ENCODE peak calls at places on chromosome 16, in nine cellular contexts. T is endodermal cell, Y is H9, W is cardiac fibroblast, F is Calu3, P is BE2C, L is left ventricle myocardium inferior, B is gastrocnemius medialis, R is left lung. U is an unnamed sample.

GRCh38 chr16:65121870-65122723 is at the start of gene CDH11:
- DNase-seq in T (peak), Y (peak), W (peak), F (no peak), P (peak), L (peak), B (no peak), R (peak), U (peak)

GRCh38 chr16:70253291-70254094 is 1.8 kb upstream of the EXOSC6 start:
- DNase-seq in T (peak), Y (peak), W (peak), F (peak), P (peak), L (no peak), B (no peak), R (no peak), U (peak)

GRCh38 chr16:13875614-13876284 is 44.2 kb upstream of the ERCC4 start:
- DNase-seq in T (no peak), Y (no peak), W (no peak), F (no peak), P (no peak), L (no peak), B (no peak), R (no peak), U (no peak)

GRCh38 chr16:4385066-4385788 is 13.6 kb downstream of the VASN start:
- DNase-seq in T (peak), Y (no peak), W (no peak), F (no peak), P (peak), L (no peak), B (no peak), R (no peak), U (no peak)

GRCh38 chr16:9050102-9050830 is 41.2 kb upstream of the HAPSTR1 start:
- DNase-seq in T (peak), Y (peak), W (peak), F (peak), P (peak), L (no peak), B (no peak), R (no peak), U (peak)

GRCh38 chr16:8869212-8869987 is 594 bp upstream of the CARHSP1 start:
- DNase-seq in T (peak), Y (peak), W (no peak), F (no peak), P (peak), L (no peak), B (no peak), R (no peak), U (no peak)

GRCh38 chr16:1583180-1583579 is 28.7 kb downstream of the IFT140 start:
- DNase-seq in T (no peak), Y (no peak), W (no peak), F (no peak), P (no peak), L (no peak), B (no peak), R (no peak), U (no peak)

GRCh38 chr16:84054271-84054670 is 11.7 kb upstream of the SLC38A8 start:
- DNase-seq in T (no peak), Y (no peak), W (no peak), F (no peak), P (no peak), L (no peak), B (no peak), R (peak), U (no peak)

GRCh38 chr16:70568601-70569217 is 45.1 kb downstream of the SF3B3 start:
- DNase-seq in T (no peak), Y (no peak), W (no peak), F (peak), P (no peak), L (no peak), B (no peak), R (no peak), U (no peak)

GRCh38 chr16:59886021-59886420 is 1151.9 kb upstream of the GOT2 start:
- DNase-seq in T (no peak), Y (no peak), W (peak), F (peak), P (no peak), L (peak), B (peak), R (no peak), U (no peak)

GRCh38 chr16:47727131-47727530 is 266.0 kb downstream of the PHKB start:
- DNase-seq in T (no peak), Y (no peak), W (no peak), F (no peak), P (no peak), L (no peak), B (no peak), R (no peak), U (no peak)

GRCh38 chr16:4391635-4392381 is 20.2 kb downstream of the VASN start:
- DNase-seq in T (peak), Y (peak), W (no peak), F (no peak), P (peak), L (no peak), B (no peak), R (no peak), U (no peak)

GRCh38 chr16:15919331-15919730 is 30.1 kb upstream of the ABCC1 start:
- DNase-seq in T (no peak), Y (no peak), W (no peak), F (no peak), P (no peak), L (no peak), B (no peak), R (peak), U (no peak)

GRCh38 chr16:60776311-60776710 is 1259.9 kb downstream of the CDH8 start:
- DNase-seq in T (no peak), Y (no peak), W (no peak), F (no peak), P (no peak), L (no peak), B (no peak), R (no peak), U (no peak)

GRCh38 chr16:47018223-47018891 is 44.9 kb upstream of the DNAJA2 start:
- DNase-seq in T (peak), Y (peak), W (peak), F (peak), P (peak), L (no peak), B (no peak), R (no peak), U (peak)

GRCh38 chr16:16062023-16062932 is 112.9 kb downstream of the ABCC1 start:
- DNase-seq in T (peak), Y (no peak), W (peak), F (no peak), P (no peak), L (peak), B (peak), R (no peak), U (no peak)

GRCh38 chr16:53726625-53727024 is 22.7 kb downstream of the FTO start:
- DNase-seq in T (no peak), Y (no peak), W (no peak), F (no peak), P (peak), L (no peak), B (no peak), R (no peak), U (no peak)

GRCh38 chr16:5206331-5206990 is 108.9 kb upstream of the EEF2KMT start:
- DNase-seq in T (no peak), Y (no peak), W (no peak), F (no peak), P (no peak), L (no peak), B (no peak), R (no peak), U (no peak)

GRCh38 chr16:68284847-68285246 is 20.5 kb downstream of the SLC7A6 start:
- DNase-seq in T (no peak), Y (no peak), W (no peak), F (no peak), P (no peak), L (no peak), B (no peak), R (no peak), U (no peak)

GRCh38 chr16:70573451-70574121 is 50.0 kb downstream of the SF3B3 start:
- DNase-seq in T (no peak), Y (no peak), W (peak), F (no peak), P (no peak), L (peak), B (peak), R (no peak), U (no peak)

GRCh38 chr16:68267612-68268405 is 3.5 kb downstream of the SLC7A6 start:
- DNase-seq in T (peak), Y (peak), W (no peak), F (no peak), P (no peak), L (no peak), B (no peak), R (no peak), U (no peak)

GRCh38 chr16:49490321-49490705 is 116.7 kb downstream of the C16orf78 start:
- DNase-seq in T (no peak), Y (no peak), W (no peak), F (no peak), P (no peak), L (no peak), B (no peak), R (no peak), U (no peak)

GRCh38 chr16:16933861-16934260 is 536.9 kb downstream of the XYLT1 start:
- DNase-seq in T (peak), Y (peak), W (no peak), F (no peak), P (no peak), L (no peak), B (no peak), R (no peak), U (no peak)

GRCh38 chr16:52631711-52632110 is 84.8 kb upstream of the TOX3 start:
- DNase-seq in T (no peak), Y (no peak), W (no peak), F (no peak), P (no peak), L (no peak), B (no peak), R (no peak), U (no peak)

GRCh38 chr16:35180970-35181369 is 1721.6 kb downstream of the TP53TG3F start:
- DNase-seq in T (no peak), Y (no peak), W (no peak), F (no peak), P (no peak), L (no peak), B (no peak), R (no peak), U (no peak)

GRCh38 chr16:51884773-51885172 is 662.2 kb downstream of the TOX3 start:
- DNase-seq in T (no peak), Y (no peak), W (no peak), F (no peak), P (no peak), L (no peak), B (no peak), R (no peak), U (no peak)

GRCh38 chr16:86575754-86576557 is 2.4 kb upstream of the FOXL1 start:
- DNase-seq in T (peak), Y (peak), W (peak), F (peak), P (peak), L (peak), B (peak), R (peak), U (peak)
- TF ChIP-seq CTCF in T (peak), Y (peak), W (peak), F (peak), P (peak), L (peak), B (peak), R (peak), U (peak)

GRCh38 chr16:66275795-66276428 is 90.6 kb upstream of the CDH5 start:
- DNase-seq in T (peak), Y (peak), W (peak), F (peak), P (peak), L (no peak), B (no peak), R (no peak), U (peak)
- TF ChIP-seq CTCF in T (peak), Y (peak), W (peak), F (peak), P (peak), L (peak), B (peak), R (peak), U (peak)

DNA sequence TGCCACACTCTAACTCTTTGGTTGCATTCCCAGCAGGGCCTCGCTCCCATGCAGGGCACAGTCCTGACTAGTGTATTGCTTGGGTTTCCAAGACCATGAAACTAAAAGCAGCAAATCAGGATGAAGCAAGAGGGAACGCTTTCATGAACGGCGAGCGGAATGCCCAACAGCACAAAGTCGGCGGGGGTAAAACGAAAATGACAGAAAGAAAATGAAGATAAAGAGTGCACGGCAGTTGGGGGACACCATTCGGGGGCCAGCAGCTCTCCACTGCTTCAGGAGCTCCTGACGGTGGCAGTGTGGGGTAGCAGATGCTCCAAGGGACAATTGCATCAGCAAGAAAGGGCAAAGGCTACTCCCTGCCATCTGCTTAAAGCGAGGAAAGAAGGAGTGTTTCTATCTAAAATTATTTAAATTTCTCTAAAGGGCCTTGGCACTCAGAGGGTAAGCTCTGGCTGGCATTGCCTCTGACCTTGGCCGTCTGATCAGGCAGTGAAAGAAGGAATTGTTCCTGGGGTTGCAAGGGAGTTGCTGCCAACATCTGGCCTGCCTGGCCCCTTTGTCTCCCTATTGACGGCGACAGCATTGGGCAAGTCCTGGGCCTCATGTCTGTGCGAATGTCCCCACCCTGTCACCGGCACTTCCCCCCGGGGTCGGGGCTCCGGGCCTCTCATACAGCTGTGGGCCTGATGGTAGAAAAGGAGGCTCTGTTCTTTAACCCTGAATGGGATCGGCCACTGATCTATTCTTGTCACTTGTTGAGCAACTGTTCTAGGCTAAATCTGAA is 138.2 kb downstream of the CMIP start:
- DNase-seq in T (peak), Y (no peak), W (peak), F (no peak), P (no peak), L (no peak), B (no peak), R (no peak), U (no peak)
- TF ChIP-seq CTCF in T (peak), Y (peak), W (no peak), F (no peak), P (no peak), L (peak), B (no peak), R (no peak), U (no peak)

GRCh38 chr16:7025616-7026190 is 306.9 kb upstream of the RBFOX1 start:
- DNase-seq in T (peak), Y (peak), W (no peak), F (peak), P (peak), L (peak), B (peak), R (peak), U (peak)
- TF ChIP-seq CTCF in T (peak), Y (peak), W (peak), F (peak), P (peak), L (peak), B (peak), R (peak), U (peak)

DNA sequence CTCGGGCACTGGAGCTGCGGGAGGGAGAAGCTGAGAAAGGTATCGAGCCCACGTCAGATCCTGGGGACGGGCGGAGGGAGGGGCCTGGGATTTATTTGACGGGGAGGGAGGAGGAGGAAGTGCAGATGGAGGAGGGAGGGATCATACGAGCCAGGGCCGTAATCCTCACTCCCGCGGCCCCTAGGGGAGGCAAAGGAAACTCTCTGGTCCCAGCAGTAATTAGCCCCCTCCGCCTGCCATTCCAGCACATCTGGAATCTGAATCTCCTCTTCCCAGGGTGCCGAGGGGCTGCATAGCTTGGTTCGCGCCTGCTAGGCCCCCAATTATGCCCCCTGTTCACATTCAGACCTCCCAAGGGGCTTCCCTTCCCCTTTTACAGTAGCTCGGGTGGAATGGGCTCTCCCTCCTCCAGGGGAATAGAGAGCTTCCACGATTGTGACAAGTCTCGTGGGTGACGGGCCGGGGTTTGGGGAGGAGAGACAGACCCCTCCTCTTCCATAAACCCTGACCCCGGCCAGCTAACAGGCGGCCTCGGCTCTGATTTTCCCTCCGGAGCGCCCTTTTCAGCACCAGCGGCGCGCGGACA is at the start of gene SEZ6L2:
- DNase-seq in T (peak), Y (peak), W (peak), F (peak), P (peak), L (peak), B (peak), R (peak), U (peak)
- TF ChIP-seq CTCF in T (peak), Y (peak), W (peak), F (peak), P (peak), L (no peak), B (no peak), R (no peak), U (peak)

GRCh38 chr16:58515125-58515870 is at the start of gene SETD6:
- DNase-seq in T (peak), Y (peak), W (peak), F (peak), P (peak), L (peak), B (peak), R (peak), U (peak)
- TF ChIP-seq CTCF in T (peak), Y (peak), W (peak), F (peak), P (peak), L (peak), B (no peak), R (peak), U (no peak)

GRCh38 chr16:78478267-78478821 is 378.9 kb downstream of the WWOX start:
- DNase-seq in T (peak), Y (peak), W (peak), F (no peak), P (no peak), L (no peak), B (no peak), R (no peak), U (peak)
- TF ChIP-seq CTCF in T (peak), Y (peak), W (peak), F (no peak), P (no peak), L (peak), B (no peak), R (no peak), U (peak)

GRCh38 chr16:85592700-85593502 is 20.2 kb upstream of the GSE1 start:
- DNase-seq in T (no peak), Y (no peak), W (peak), F (no peak), P (no peak), L (no peak), B (no peak), R (no peak), U (no peak)
- TF ChIP-seq CTCF in T (no peak), Y (no peak), W (no peak), F (no peak), P (no peak), L (no peak), B (no peak), R (no peak), U (no peak)

GRCh38 chr16:88549671-88550643 is 20.2 kb upstream of the ZC3H18 start:
- DNase-seq in T (peak), Y (no peak), W (no peak), F (peak), P (peak), L (no peak), B (no peak), R (no peak), U (no peak)
- TF ChIP-seq CTCF in T (no peak), Y (no peak), W (no peak), F (no peak), P (no peak), L (no peak), B (no peak), R (no peak), U (no peak)